ENCODE peak calls at places on chromosomes 13 and 19, in nine cellular contexts. W is left ventricle myocardium inferior, Y is tibial nerve, V is A549, H is heart right ventricle, G is upper lobe of right lung, Z is endothelial cell of umbilical vein, F is cardiac muscle cell, O is psoas muscle. X is an unnamed sample.

GRCh38 chr13:31204592-31204991 is 4.8 kb downstream of the B3GLCT start:
- DNase-seq in W (no peak), O (no peak), F (no peak), H (no peak), V (peak; percentile 10), Z (peak; percentile 63), G (no peak), Y (no peak), X (no peak)

GRCh38 chr19:2122251-2122650 is 25.5 kb downstream of the IZUMO4 start:
- DNase-seq in W (no peak), H (no peak), G (no peak), O (no peak), Y (no peak), Z (no peak), F (no peak), V (no peak), X (no peak)

GRCh38 chr13:67308004-67308772 is 78.1 kb upstream of the PCDH9 start:
- DNase-seq in G (no peak), F (no peak), O (no peak), Y (no peak), H (no peak), W (no peak), Z (no peak), V (no peak), X (no peak)

GRCh38 chr19:44111910-44112463 is 1.2 kb upstream of the ZNF225 start:
- DNase-seq in W (no peak), G (no peak), Z (peak; percentile 65), V (no peak), O (no peak), F (peak; percentile 85), Y (no peak), H (no peak), X (no peak)

GRCh38 chr13:87810391-87810801 is 139.2 kb downstream of the SLITRK5 start:
- DNase-seq in Z (no peak), O (no peak), W (no peak), F (peak; percentile 7), G (peak; percentile 38), Y (no peak), H (no peak), V (peak; percentile 24), X (peak; percentile 47)

GRCh38 chr13:59145381-59145780 is 1018.3 kb downstream of the DIAPH3 start:
- DNase-seq in H (no peak), Y (no peak), Z (no peak), F (no peak), W (no peak), O (no peak), G (no peak), V (no peak), X (no peak)

GRCh38 chr19:8655340-8655709 is 24.9 kb downstream of the NFILZ start:
- DNase-seq in G (peak; percentile 51), O (no peak), Y (no peak), W (no peak), H (no peak), F (no peak), V (no peak), Z (no peak), X (no peak)

GRCh38 chr19:45099465-45100201 is 6.7 kb downstream of the PPP1R37 start:
- DNase-seq in Y (no peak), F (no peak), H (no peak), O (peak; percentile 36), G (no peak), Z (no peak), V (no peak), W (no peak), X (no peak)

GRCh38 chr19:17246681-17247425 is 1.1 kb upstream of the NR2F6 start:
- DNase-seq in Y (peak; percentile 28), F (no peak), H (peak; percentile 46), W (peak; percentile 49), G (peak; percentile 80), V (no peak), O (no peak), Z (no peak), X (peak; percentile 69)

GRCh38 chr19:18317998-18318800 is 4.7 kb downstream of the LSM4 start:
- DNase-seq in O (no peak), Y (no peak), V (no peak), H (no peak), Z (peak; percentile 71), W (peak; percentile 55), G (no peak), F (no peak), X (no peak)
- H3K4me1 ChIP-seq in O (peaks cover 26% of the 10 kb centered on the region), Y (no peaks in the 10 kb centered on the region), V (peaks cover 25% of the 10 kb centered on the region), H (no peaks in the 10 kb centered on the region), Z (peaks cover 49% of the 10 kb centered on the region), W (peaks cover 56% of the 10 kb centered on the region), G (peaks cover 50% of the 10 kb centered on the region), F (peaks cover 11% of the 10 kb centered on the region), X (peaks cover 3% of the 10 kb centered on the region)

DNA sequence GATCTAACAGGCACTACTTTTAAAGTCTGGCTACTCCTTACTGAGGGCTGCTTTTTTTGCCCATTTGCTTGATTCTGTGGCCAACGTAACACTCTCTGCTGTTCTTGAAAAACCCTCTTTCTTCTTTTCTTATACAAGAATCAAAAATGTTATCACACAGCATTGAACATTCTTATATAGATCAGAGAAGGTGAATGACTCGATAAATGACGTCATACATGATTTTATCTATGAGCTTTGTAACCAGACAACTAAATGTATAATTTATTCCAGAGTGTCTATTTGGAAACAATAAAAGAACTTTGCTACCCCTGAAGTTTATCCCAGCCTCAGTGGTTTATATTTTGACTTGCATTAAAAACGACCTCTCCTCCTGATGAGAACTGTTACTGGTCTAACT is 12.4 kb downstream of the RFX2 start:
- DNase-seq in F (no peak), H (no peak), V (no peak), O (no peak), Y (no peak), G (no peak), Z (no peak), W (no peak), X (no peak)
- H3K4me1 ChIP-seq in F (peaks cover 23% of the 10 kb centered on the region), H (peaks cover 9% of the 10 kb centered on the region), V (peaks cover 2% of the 10 kb centered on the region), O (no peaks in the 10 kb centered on the region), Y (no peaks in the 10 kb centered on the region), G (peaks cover 41% of the 10 kb centered on the region), Z (peaks cover 38% of the 10 kb centered on the region), W (peaks cover 63% of the 10 kb centered on the region), X (no peaks in the 10 kb centered on the region)

GRCh38 chr19:54207908-54208783 is 7.5 kb downstream of the RPS9 start:
- DNase-seq in V (no peak), O (no peak), F (no peak), Y (no peak), W (peak; percentile 52), G (peak; percentile 87), Z (peak; percentile 48), H (peak; percentile 78), X (peak; percentile 74)
- H3K4me1 ChIP-seq in V (peaks cover 82% of the 10 kb centered on the region), O (peaks cover 65% of the 10 kb centered on the region), F (peaks cover 40% of the 10 kb centered on the region), Y (no peaks in the 10 kb centered on the region), W (peaks cover 82% of the 10 kb centered on the region), G (peaks cover 72% of the 10 kb centered on the region), Z (peaks cover 41% of the 10 kb centered on the region), H (peaks cover 14% of the 10 kb centered on the region), X (peaks cover 77% of the 10 kb centered on the region)

GRCh38 chr19:13016245-13016627 is 21.0 kb downstream of the NFIX start:
- DNase-seq in Z (no peak), O (no peak), V (no peak), G (no peak), Y (no peak), W (no peak), F (no peak), H (no peak), X (no peak)

GRCh38 chr19:13014101-13014920 is 19.0 kb downstream of the NFIX start:
- DNase-seq in G (no peak), H (no peak), W (no peak), F (no peak), Y (no peak), V (no peak), O (no peak), Z (no peak), X (no peak)

GRCh38 chr19:13013649-13014048 is 18.4 kb downstream of the NFIX start:
- DNase-seq in O (no peak), W (no peak), Y (no peak), H (no peak), G (no peak), Z (no peak), F (no peak), V (no peak), X (no peak)

GRCh38 chr19:13015361-13016231 is 20.3 kb downstream of the NFIX start:
- DNase-seq in Y (no peak), G (no peak), H (no peak), Z (no peak), O (no peak), F (no peak), W (no peak), V (no peak), X (no peak)

GRCh38 chr19:13014921-13015280 is 19.6 kb downstream of the NFIX start:
- DNase-seq in V (no peak), Z (no peak), Y (no peak), F (no peak), H (no peak), O (no peak), G (no peak), W (no peak), X (no peak)
- H3K4me1 ChIP-seq in V (no peaks in the 10 kb centered on the region), Z (peaks cover 14% of the 10 kb centered on the region), Y (no peaks in the 10 kb centered on the region), F (no peaks in the 10 kb centered on the region), H (peaks cover 53% of the 10 kb centered on the region), O (peaks cover 75% of the 10 kb centered on the region), G (peaks cover 65% of the 10 kb centered on the region), W (peaks cover 100% of the 10 kb centered on the region), X (peaks cover 26% of the 10 kb centered on the region)

GRCh38 chr13:41001695-41002094 is 17.4 kb downstream of the ELF1 start:
- DNase-seq in W (no peak), G (no peak), O (no peak), V (no peak), H (no peak), F (no peak), Z (no peak), Y (no peak), X (no peak)
- H3K4me1 ChIP-seq in W (peaks cover 79% of the 10 kb centered on the region), G (peaks cover 28% of the 10 kb centered on the region), O (peaks cover 28% of the 10 kb centered on the region), V (peaks cover 39% of the 10 kb centered on the region), H (no peaks in the 10 kb centered on the region), F (peaks cover 6% of the 10 kb centered on the region), Z (peaks cover 16% of the 10 kb centered on the region), Y (no peaks in the 10 kb centered on the region), X (peaks cover 28% of the 10 kb centered on the region)